ENCODE peak calls at places on chromosome 14, in five cellular contexts. N, R, S, U and Z are unnamed samples.
A peak's percentile ranks its signal among the peaks of the same experiment; 100 is the strongest.

GRCh38 chr14:93880025-93880820 is 46.9 kb upstream of the FAM181A start:
- DNase-seq in N (no peak), R (no peak), S (no peak), U (no peak), Z (no peak)

GRCh38 chr14:94681300-94682060 is 69.3 kb downstream of the SERPINA3 start:
- DNase-seq in N (peak; percentile 78), R (peak; percentile 59), S (no peak), U (peak; percentile 20), Z (peak; percentile 60)

GRCh38 chr14:31395572-31396205 is 24.7 kb downstream of the HEATR5A start:
- DNase-seq in N (no peak), R (peak; percentile 26), S (no peak), U (no peak), Z (no peak)

GRCh38 chr14:51180577-51180976 is 59.5 kb upstream of the TMX1 start:
- DNase-seq in N (no peak), R (no peak), S (no peak), U (no peak), Z (no peak)

GRCh38 chr14:83713736-83714135 is 1816.2 kb upstream of the FLRT2 start:
- DNase-seq in N (no peak), R (no peak), S (no peak), U (no peak), Z (no peak)

GRCh38 chr14:35406811-35407630 is 2.5 kb upstream of the NFKBIA start:
- DNase-seq in N (peak; percentile 73), R (peak; percentile 68), S (no peak), U (peak; percentile 47), Z (peak; percentile 49)

GRCh38 chr14:34781242-34781641 is 66.8 kb upstream of the CFL2 start:
- DNase-seq in N (no peak), R (peak; percentile 47), S (peak; percentile 90), U (no peak), Z (peak; percentile 90)

GRCh38 chr14:101284711-101285110 is 276.6 kb upstream of the DIO3 start:
- DNase-seq in N (no peak), R (no peak), S (no peak), U (no peak), Z (no peak)

GRCh38 chr14:62269204-62269603 is 507.0 kb downstream of the SNAPC1 start:
- DNase-seq in N (no peak), R (no peak), S (peak; percentile 5), U (no peak), Z (no peak)

GRCh38 chr14:82565825-82566224 is 1032.2 kb upstream of the SEL1L start:
- DNase-seq in N (no peak), R (no peak), S (no peak), U (no peak), Z (no peak)

GRCh38 chr14:44701563-44702263 is 194.6 kb upstream of the FSCB start:
- DNase-seq in N (no peak), R (no peak), S (no peak), U (no peak), Z (no peak)

GRCh38 chr14:21231020-21231652 is 38.1 kb downstream of the HNRNPC start:
- DNase-seq in N (no peak), R (no peak), S (no peak), U (no peak), Z (no peak)

GRCh38 chr14:92846162-92846897 is 52.2 kb downstream of the GOLGA5 start:
- DNase-seq in N (peak; percentile 9), R (peak; percentile 54), S (peak; percentile 75), U (no peak), Z (peak; percentile 84)

GRCh38 chr14:104876251-104876699 is 11.2 kb downstream of the CEP170B start:
- DNase-seq in N (peak; percentile 69), R (peak; percentile 78), S (no peak), U (no peak), Z (peak; percentile 12)

GRCh38 chr14:92341791-92342190 is 18.8 kb downstream of the SLC24A4 start:
- DNase-seq in N (no peak), R (no peak), S (no peak), U (no peak), Z (no peak)

GRCh38 chr14:91606851-91607250 is 96.7 kb upstream of the PPP4R3A start:
- DNase-seq in N (no peak), R (peak; percentile 19), S (no peak), U (no peak), Z (no peak)

GRCh38 chr14:58607571-58608317 is 30.0 kb upstream of the DACT1 start:
- DNase-seq in N (no peak), R (peak; percentile 12), S (peak; percentile 72), U (no peak), Z (peak; percentile 8)

GRCh38 chr14:89977668-89978067 is 21.9 kb downstream of the TDP1 start:
- DNase-seq in N (no peak), R (no peak), S (no peak), U (no peak), Z (no peak)

GRCh38 chr14:101126376-101127130 is 223.0 kb upstream of the RTL1 start:
- DNase-seq in N (no peak), R (no peak), S (no peak), U (no peak), Z (no peak)

DNA sequence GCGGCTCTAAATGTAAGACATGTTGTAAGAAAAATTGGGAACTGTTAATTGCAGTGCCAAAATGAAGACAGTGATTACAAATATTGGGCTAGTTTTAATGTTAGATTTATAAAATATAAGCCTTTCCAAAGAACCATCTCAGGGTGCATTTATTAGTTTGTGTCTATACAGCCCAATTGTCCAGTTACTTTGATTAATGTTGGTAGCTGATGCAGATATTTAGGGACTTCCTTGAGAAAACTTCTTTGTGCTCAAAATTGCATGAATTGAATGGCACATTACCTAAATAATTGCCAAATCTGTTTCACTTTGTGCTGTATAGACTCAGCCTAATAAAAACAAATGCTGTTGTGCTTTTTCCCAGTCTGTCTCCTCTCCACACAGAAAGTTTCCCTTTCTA is 83.7 kb downstream of the DAD1 start:
- DNase-seq in N (no peak), R (no peak), S (no peak), U (no peak), Z (no peak)
- H3K27ac ChIP-seq in N (no peak overlapping the region), R (no peak overlapping the region), S (no peak overlapping the region), U (no peak overlapping the region), Z (no peak overlapping the region)

GRCh38 chr14:36719823-36720222 is 58.2 kb downstream of the PAX9 start:
- DNase-seq in N (no peak), R (no peak), S (no peak), U (no peak), Z (no peak)
- H3K27ac ChIP-seq in N (no peak overlapping the region), R (no peak overlapping the region), S (no peak overlapping the region), U (no peak overlapping the region), Z (no peak overlapping the region)

GRCh38 chr14:70641548-70642312 is at the start of gene TTC9:
- DNase-seq in N (no peak), R (no peak), S (no peak), U (no peak), Z (no peak)
- H3K27ac ChIP-seq in N (peak within 1 kb of the TSS; percentile 70), R (no peak within 1 kb of the TSS), S (no peak within 1 kb of the TSS), U (peak within 1 kb of the TSS; percentile 36), Z (no peak within 1 kb of the TSS)

GRCh38 chr14:99586761-99587462 is 17.1 kb downstream of the CCDC85C start:
- DNase-seq in N (no peak), R (no peak), S (no peak), U (no peak), Z (no peak)
- H3K27ac ChIP-seq in N (no peak overlapping the region), R (peak overlapping the region; percentile 46), S (no peak overlapping the region), U (no peak overlapping the region), Z (no peak overlapping the region)

DNA sequence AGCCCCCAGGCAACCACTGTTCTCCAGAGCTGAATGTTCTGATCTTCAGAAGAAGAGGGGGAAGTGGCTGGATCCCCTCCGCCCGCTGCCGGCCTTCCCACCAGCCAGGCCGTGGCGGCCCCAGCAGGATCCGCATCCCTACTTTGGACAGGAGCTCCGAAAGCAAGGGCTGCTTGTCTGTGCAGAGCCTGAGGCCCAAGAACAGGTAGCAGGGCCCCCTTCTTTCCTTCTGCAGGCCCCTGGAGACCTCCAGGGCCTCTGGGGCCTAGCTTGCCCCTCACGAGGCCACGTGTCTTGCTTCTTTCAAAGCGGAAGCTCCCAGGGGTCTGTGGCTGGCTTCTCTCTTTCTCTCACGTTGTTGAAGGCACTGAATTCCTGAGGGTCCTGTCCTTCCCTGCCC is 13.2 kb downstream of the PGF start:
- DNase-seq in N (no peak), R (no peak), S (no peak), U (no peak), Z (no peak)
- H3K27ac ChIP-seq in N (no peak overlapping the region), R (peak overlapping the region; percentile 68), S (no peak overlapping the region), U (no peak overlapping the region), Z (no peak overlapping the region)